ENCODE peak calls at places on chromosomes 4 and X, in eight cellular contexts. X is NB4, E is foreskin fibroblast, K is A549, W is neural crest cell, F is HFF-Myc, O is heart right ventricle, L is choroid plexus epithelial cell. V is an unnamed sample.

GRCh38 chrX:103464071-103464773 is 55.1 kb downstream of the RAB40A start:
- DNase-seq in X (peak; percentile 30), E (peak; percentile 44), K (peak; percentile 54), W (peak; percentile 3), F (no peak), O (peak; percentile 4), L (peak; percentile 72), V (no peak)

GRCh38 chr4:110175634-110176033 is 22.8 kb downstream of the ELOVL6 start:
- DNase-seq in X (no peak), E (peak; percentile 66), K (no peak), W (no peak), F (no peak), O (no peak), L (no peak), V (no peak)

GRCh38 chr4:112170451-112170993 is 25.3 kb downstream of the FAM241A start:
- DNase-seq in X (peak; percentile 79), E (peak; percentile 93), K (peak; percentile 78), W (no peak), F (peak; percentile 87), O (no peak), L (peak; percentile 92), V (no peak)

GRCh38 chrX:123087326-123087725 is 96.8 kb upstream of the GRIA3 start:
- DNase-seq in X (peak; percentile 44), E (peak; percentile 22), K (peak; percentile 38), W (no peak), F (no peak), O (no peak), L (peak; percentile 37), V (no peak)

GRCh38 chrX:51332188-51332942 is at the start of gene NUDT10:
- DNase-seq in X (peak; percentile 1), E (peak; percentile 28), K (peak; percentile 12), W (peak; percentile 68), F (no peak), O (peak; percentile 17), L (peak; percentile 28), V (peak; percentile 59)

GRCh38 chr4:62087706-62088105 is 887.6 kb downstream of the ADGRL3 start:
- DNase-seq in X (no peak), E (no peak), K (no peak), W (no peak), F (no peak), O (no peak), L (no peak), V (no peak)

GRCh38 chr4:72820107-72820506 is 249.4 kb downstream of the COX18 start:
- DNase-seq in X (no peak), E (no peak), K (no peak), W (no peak), F (no peak), O (no peak), L (no peak), V (no peak)

GRCh38 chrX:115650449-115650848 is 89.5 kb downstream of the PLS3 start:
- DNase-seq in X (no peak), E (no peak), K (no peak), W (no peak), F (no peak), O (no peak), L (peak; percentile 47), V (no peak)

GRCh38 chr4:99317354-99317753 is 3.8 kb downstream of the ADH1B start:
- DNase-seq in X (no peak), E (no peak), K (no peak), W (no peak), F (no peak), O (no peak), L (no peak), V (no peak)

GRCh38 chr4:109996531-109996930 is 83.8 kb downstream of the EGF start:
- DNase-seq in X (no peak), E (no peak), K (no peak), W (no peak), F (no peak), O (no peak), L (no peak), V (no peak)

GRCh38 chrX:154051210-154051810 is 31.6 kb upstream of the IRAK1 start:
- DNase-seq in X (peak; percentile 67), E (peak; percentile 34), K (peak; percentile 51), W (peak; percentile 65), F (no peak), O (peak; percentile 69), L (peak; percentile 75), V (peak; percentile 33)

GRCh38 chrX:148535639-148536038 is 35.2 kb downstream of the AFF2 start:
- DNase-seq in X (peak; percentile 16), E (peak; percentile 3), K (no peak), W (no peak), F (no peak), O (no peak), L (no peak), V (no peak)

GRCh38 chrX:16573781-16574180 is 76.2 kb upstream of the S100G start:
- DNase-seq in X (no peak), E (peak; percentile 41), K (no peak), W (no peak), F (no peak), O (no peak), L (peak; percentile 46), V (no peak)

GRCh38 chrX:135388841-135389240 is 32.9 kb upstream of the SMIM10L2A start:
- DNase-seq in X (no peak), E (no peak), K (no peak), W (no peak), F (no peak), O (no peak), L (no peak), V (no peak)

GRCh38 chrX:10404435-10404834 is 215.9 kb downstream of the MID1 start:
- DNase-seq in X (no peak), E (peak; percentile 19), K (no peak), W (no peak), F (no peak), O (no peak), L (peak; percentile 36), V (no peak)

DNA sequence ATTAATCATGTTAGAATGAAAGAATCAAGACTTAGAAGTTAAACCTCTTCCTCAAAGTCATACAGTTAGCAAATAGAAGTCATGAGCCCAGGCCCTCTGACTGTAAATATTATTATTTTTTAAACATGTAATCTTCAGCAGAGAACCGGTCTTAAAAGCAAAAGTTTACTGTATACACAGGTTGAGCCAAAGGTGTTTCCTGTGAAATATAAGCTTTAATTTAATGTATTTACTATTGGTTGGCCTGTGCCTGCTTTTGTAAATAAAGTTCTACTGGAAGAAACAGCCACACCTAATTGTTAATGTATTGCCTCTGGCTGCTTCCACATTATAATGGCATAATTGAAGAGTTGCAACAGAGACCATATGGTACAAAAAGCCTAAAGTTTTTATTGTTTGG is 61.1 kb upstream of the PRDM8 start:
- DNase-seq in X (no peak), E (no peak), K (no peak), W (no peak), F (no peak), O (no peak), L (no peak), V (no peak)
- TF ChIP-seq CTCF in X (no peak), E (no peak), K (no peak), W (no peak), F (no peak), O (no peak), L (no peak), V (no peak)

DNA sequence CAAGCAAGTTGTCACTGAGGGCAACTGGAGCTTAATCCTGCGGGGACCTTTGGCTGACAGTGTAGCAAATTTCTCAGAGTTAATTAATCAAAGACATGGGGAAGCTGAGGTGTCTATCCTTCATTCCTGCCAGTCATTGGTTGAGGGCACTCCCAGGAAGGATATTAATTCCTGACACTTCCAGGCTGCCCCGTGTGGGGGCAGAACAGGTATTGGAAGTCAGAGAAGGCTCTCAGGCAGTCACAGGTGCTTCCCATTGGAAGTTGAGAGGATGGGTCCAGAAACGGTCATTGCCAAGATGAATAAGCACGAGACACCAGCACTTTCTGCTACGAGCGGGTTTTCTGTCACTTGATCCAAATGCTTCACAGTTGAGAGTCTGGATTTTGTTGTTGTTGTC is 29.1 kb upstream of the CD38 start:
- DNase-seq in X (no peak), E (no peak), K (no peak), W (no peak), F (no peak), O (no peak), L (no peak), V (no peak)
- TF ChIP-seq CTCF in X (no peak), E (no peak), K (no peak), W (no peak), F (no peak), O (no peak), L (no peak), V (no peak)

GRCh38 chr4:122453384-122454000 is 3.0 kb downstream of the IL2 start:
- DNase-seq in X (no peak), E (no peak), K (no peak), W (no peak), F (no peak), O (no peak), L (no peak), V (no peak)

GRCh38 chr4:122456228-122457106 is at the start of gene IL2:
- DNase-seq in X (no peak), E (no peak), K (no peak), W (no peak), F (no peak), O (no peak), L (no peak), V (no peak)

DNA sequence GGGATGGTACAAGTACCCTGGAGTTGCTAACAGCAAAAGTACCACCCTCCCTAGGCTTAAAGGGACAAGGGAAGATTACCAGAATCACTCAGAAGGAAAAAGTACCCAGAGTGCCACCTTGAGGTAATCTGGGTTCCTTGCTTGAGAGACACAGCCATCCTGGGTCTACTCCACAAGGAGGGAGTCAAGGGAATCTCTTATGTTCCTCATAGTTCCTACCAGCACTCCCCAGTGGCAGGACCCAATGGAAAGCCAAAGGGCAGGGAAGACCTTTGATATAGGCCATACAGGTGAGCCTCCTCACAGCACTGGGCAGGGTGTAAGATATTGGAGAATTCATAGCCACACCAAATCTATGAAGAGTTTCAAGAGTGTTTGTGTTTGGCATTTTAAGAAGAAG is 5.7 kb downstream of the IL2 start:
- DNase-seq in X (peak; percentile 13), E (no peak), K (peak; percentile 41), W (no peak), F (peak; percentile 9), O (no peak), L (peak; percentile 48), V (no peak)
- TF ChIP-seq CTCF in X (peak; percentile 11), E (peak; percentile 31), K (no peak), W (no peak), F (peak; percentile 19), O (no peak), L (peak; percentile 56), V (peak; percentile 23)

DNA sequence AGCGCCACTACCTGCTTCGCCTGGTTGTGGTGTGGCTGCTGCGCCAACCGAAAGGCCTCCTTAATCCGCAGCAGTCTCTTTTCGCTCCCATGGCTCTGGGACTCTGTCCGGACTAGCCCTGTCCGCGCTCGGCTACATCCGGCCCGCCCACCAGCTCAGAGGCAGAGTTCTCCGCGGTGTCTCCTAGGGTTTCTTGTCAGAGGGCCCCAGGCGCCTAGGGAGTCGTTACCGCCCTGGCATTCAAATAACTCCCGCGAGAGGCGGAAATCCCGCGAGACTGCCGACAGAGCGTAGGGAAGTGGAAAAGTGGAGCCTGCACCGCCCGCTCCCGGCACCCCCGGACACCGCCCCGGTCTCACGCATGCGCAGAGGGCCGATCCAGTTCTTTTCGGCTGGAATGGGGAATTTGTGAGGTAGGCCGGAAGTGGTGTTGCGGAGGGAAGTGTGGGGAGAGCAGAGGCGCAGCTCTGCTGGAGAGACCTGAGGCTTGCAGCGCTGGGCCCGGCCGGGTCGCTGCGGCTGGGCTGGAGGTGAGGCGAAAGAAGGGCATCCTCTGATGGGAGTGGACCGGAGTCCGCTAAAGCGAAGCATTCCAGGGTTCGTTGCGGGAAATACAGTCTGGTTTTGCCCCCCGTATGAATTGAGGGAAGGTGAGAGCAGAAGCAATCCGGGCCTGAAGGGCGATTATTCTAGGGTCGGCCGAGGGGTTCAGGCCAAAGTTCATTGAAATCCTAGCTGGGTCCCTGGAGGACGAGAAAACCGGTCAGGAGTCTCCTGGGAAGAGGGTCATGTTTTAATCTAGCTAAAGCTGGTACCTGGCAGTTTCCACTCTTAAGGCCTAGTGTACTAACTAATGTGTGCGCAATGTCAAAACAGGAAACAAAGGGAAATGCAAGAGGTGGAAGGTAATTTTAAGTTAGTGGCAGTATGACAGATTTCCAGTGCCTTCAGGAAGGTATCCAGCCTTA is at the start of gene FAM200B:
- DNase-seq in X (peak; percentile 100), E (peak; percentile 96), K (peak; percentile 98), W (peak; percentile 100), F (peak; percentile 98), O (peak; percentile 99), L (peak; percentile 99), V (peak; percentile 100)
- TF ChIP-seq CTCF in X (no peak), E (no peak), K (no peak), W (no peak), F (no peak), O (no peak), L (peak; percentile 30), V (peak; percentile 16)

V was measured in progenitor cell of endocrine pancreas.